ENCODE peak calls at places on chromosomes 16 and 17, in seven cellular contexts. V is cardiac fibroblast, I is cardiac muscle cell, F is fibroblast of pulmonary artery, G is MM.1S, W is ovary, N is OCI-LY7. S is an unnamed sample.

GRCh38 chr17:47686276-47686635 is 7.7 kb upstream of the TBKBP1 start:
- DNase-seq in V (no peak), I (no peak), F (no peak), G (no peak), W (no peak), N (no peak), S (peak; percentile 82)

GRCh38 chr16:2528161-2529060 is 2.8 kb downstream of the CEMP1 start:
- DNase-seq in V (no peak), I (no peak), F (no peak), G (no peak), W (no peak), N (no peak), S (no peak)

GRCh38 chr17:65278050-65278819 is 141.1 kb downstream of the RGS9 start:
- DNase-seq in V (peak; percentile 73), I (peak; percentile 73), F (peak; percentile 75), G (no peak), W (peak; percentile 29), N (peak; percentile 6), S (peak; percentile 78)

GRCh38 chr17:72136692-72137550 is 16.1 kb downstream of the SOX9 start:
- DNase-seq in V (no peak), I (no peak), F (peak; percentile 51), G (no peak), W (no peak), N (no peak), S (peak; percentile 35)

GRCh38 chr16:24748242-24748641 is 18.8 kb downstream of the TNRC6A start:
- DNase-seq in V (peak; percentile 88), I (peak; percentile 90), F (peak; percentile 91), G (no peak), W (peak; percentile 24), N (no peak), S (peak; percentile 91)

GRCh38 chr16:65936096-65936495 is 430.4 kb upstream of the CDH5 start:
- DNase-seq in V (no peak), I (peak; percentile 3), F (no peak), G (no peak), W (no peak), N (no peak), S (no peak)

GRCh38 chr16:12800751-12801308 is 2.9 kb downstream of the CPPED1 start:
- DNase-seq in V (no peak), I (no peak), F (no peak), G (no peak), W (no peak), N (no peak), S (no peak)

GRCh38 chr16:53948326-53948725 is 244.4 kb downstream of the FTO start:
- DNase-seq in V (no peak), I (no peak), F (no peak), G (no peak), W (no peak), N (no peak), S (no peak)

GRCh38 chr17:76585048-76585648 is 512 bp downstream of the ST6GALNAC2 start:
- DNase-seq in V (no peak), I (no peak), F (no peak), G (no peak), W (no peak), N (no peak), S (no peak)

GRCh38 chr17:48576479-48577309 is 1.5 kb downstream of the HOXB4 start:
- DNase-seq in V (peak; percentile 40), I (peak; percentile 39), F (no peak), G (no peak), W (no peak), N (no peak), S (peak; percentile 75)

GRCh38 chr17:73393962-73394361 is 82.2 kb upstream of the CDC42EP4 start:
- DNase-seq in V (no peak), I (peak; percentile 24), F (no peak), G (no peak), W (no peak), N (no peak), S (no peak)

GRCh38 chr16:66660422-66661209 is 35.9 kb downstream of the CMTM4 start:
- DNase-seq in V (peak; percentile 89), I (peak; percentile 88), F (peak; percentile 87), G (no peak), W (peak; percentile 59), N (no peak), S (peak; percentile 86)

GRCh38 chr16:48292452-48292851 is 45.1 kb upstream of the ABCC11 start:
- DNase-seq in V (no peak), I (no peak), F (no peak), G (no peak), W (no peak), N (no peak), S (no peak)

GRCh38 chr17:53142890-53143289 is 679.8 kb upstream of the KIF2B start:
- DNase-seq in V (peak; percentile 11), I (peak; percentile 47), F (peak; percentile 8), G (peak; percentile 49), W (no peak), N (no peak), S (no peak)

GRCh38 chr17:15457723-15458094 is 9.7 kb downstream of the CDRT4 start:
- DNase-seq in V (no peak), I (no peak), F (no peak), G (no peak), W (peak; percentile 50), N (no peak), S (peak; percentile 43)

GRCh38 chr17:15453782-15454181 is 13.6 kb downstream of the CDRT4 start:
- DNase-seq in V (no peak), I (no peak), F (no peak), G (no peak), W (no peak), N (no peak), S (peak; percentile 19)

GRCh38 chr17:15454328-15454727 is 13.1 kb downstream of the CDRT4 start:
- DNase-seq in V (no peak), I (no peak), F (no peak), G (no peak), W (no peak), N (no peak), S (no peak)

GRCh38 chr17:15456486-15456885 is 10.9 kb downstream of the CDRT4 start:
- DNase-seq in V (no peak), I (no peak), F (no peak), G (no peak), W (no peak), N (no peak), S (peak; percentile 32)

GRCh38 chr17:15456972-15457722 is 10.3 kb downstream of the CDRT4 start:
- DNase-seq in V (peak; percentile 90), I (peak; percentile 87), F (peak; percentile 72), G (no peak), W (peak; percentile 77), N (no peak), S (peak; percentile 99)
- TF ChIP-seq CTCF in V (peak; percentile 45), I (peak; percentile 58), F (peak; percentile 48), G (no peak), W (peak; percentile 52), N (no peak), S (peak; percentile 80)

GRCh38 chr16:86285938-86286921 is 224.1 kb upstream of the FOXF1 start:
- DNase-seq in V (no peak), I (no peak), F (no peak), G (no peak), W (no peak), N (no peak), S (no peak)
- H3K4me3 ChIP-seq in V (no peak overlapping the region), I (peak overlapping the region; percentile 27), F (no peak overlapping the region), G (no peak overlapping the region), W (no peak overlapping the region), N (no peak overlapping the region), S (no peak overlapping the region)

DNA sequence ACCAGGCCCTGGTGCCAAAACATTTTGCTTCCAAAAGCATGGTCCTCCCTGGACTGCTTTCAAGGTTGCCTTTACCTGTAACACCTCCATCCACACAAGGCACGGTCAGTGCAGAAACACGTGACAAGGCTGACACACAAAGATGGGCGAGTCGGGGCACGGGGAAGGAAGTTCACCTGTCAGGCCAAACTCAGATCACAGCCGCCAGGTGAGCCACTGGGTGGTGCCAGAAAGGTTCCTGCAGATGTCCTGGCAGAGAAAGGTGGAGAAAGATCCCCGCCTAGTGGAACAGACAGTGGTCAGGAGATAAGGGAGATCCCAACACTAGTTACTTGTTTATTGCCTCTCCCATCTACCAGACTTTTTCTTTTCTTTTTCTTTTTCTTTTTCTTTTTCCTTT is 155.3 kb downstream of the AIPL1 start:
- DNase-seq in V (no peak), I (no peak), F (no peak), G (peak; percentile 86), W (no peak), N (peak; percentile 13), S (no peak)
- TF ChIP-seq CTCF in V (no peak), I (no peak), F (no peak), G (peak; percentile 83), W (no peak), N (peak; percentile 39), S (no peak)

GRCh38 chr17:74738051-74738996 is 1.3 kb downstream of the RAB37 start:
- DNase-seq in V (peak; percentile 53), I (peak; percentile 39), F (peak; percentile 36), G (peak; percentile 74), W (no peak), N (peak; percentile 88), S (no peak)
- H3K4me3 ChIP-seq in V (no peak overlapping the region), I (no peak overlapping the region), F (no peak overlapping the region), G (peak overlapping the region; percentile 55), W (no peak overlapping the region), N (peak overlapping the region; percentile 65), S (no peak overlapping the region)